ENCODE peak calls at places on chromosomes 7 and 10, in four cellular contexts. D, X, N and F are unnamed samples.

GRCh38 chr10:130728531-130729215 is 582.8 kb downstream of the TCERG1L start:
- DNase-seq in N (no peak), X (no peak), D (peak; percentile 51), F (no peak)

GRCh38 chr10:125006188-125006680 is 64.3 kb downstream of the ZRANB1 start:
- DNase-seq in X (no peak), D (no peak), N (no peak), F (no peak)

GRCh38 chr10:133328358-133329343 is 8.0 kb downstream of the CALY start:
- DNase-seq in D (no peak), X (no peak), N (no peak), F (no peak)

GRCh38 chr7:105269397-105269796 is 119.3 kb downstream of the SRPK2 start:
- DNase-seq in D (no peak), N (no peak), X (no peak), F (no peak)

GRCh38 chr7:137073571-137074325 is 205.3 kb downstream of the CHRM2 start:
- DNase-seq in D (no peak), N (no peak), X (no peak), F (no peak)

GRCh38 chr7:18459846-18460245 is 35.7 kb upstream of the HDAC9 start:
- DNase-seq in D (no peak), N (no peak), X (no peak), F (no peak)

GRCh38 chr7:6252310-6252709 is 20.1 kb downstream of the CYTH3 start:
- DNase-seq in X (no peak), D (no peak), N (no peak), F (no peak)

GRCh38 chr10:83432296-83433045 is 706.8 kb upstream of the GHITM start:
- DNase-seq in N (no peak), D (no peak), X (no peak), F (no peak)

GRCh38 chr10:62182595-62182994 is 86.0 kb downstream of the RTKN2 start:
- DNase-seq in D (no peak), X (no peak), N (no peak), F (no peak)

GRCh38 chr7:116708248-116708647 is 36.3 kb downstream of the MET start:
- DNase-seq in N (no peak), X (no peak), D (no peak), F (no peak)

GRCh38 chr7:149126662-149127321 is 668 bp upstream of the ZNF425 start:
- DNase-seq in N (peak; percentile 65), D (peak; percentile 94), X (peak; percentile 43), F (peak; percentile 28)

GRCh38 chr10:49220031-49220430 is 31.8 kb upstream of the TMEM273 start:
- DNase-seq in D (no peak), X (no peak), N (no peak), F (no peak)

GRCh38 chr10:12540341-12540781 is 191.0 kb downstream of the CAMK1D start:
- DNase-seq in X (no peak), N (no peak), D (no peak), F (no peak)

GRCh38 chr10:11046766-11047165 is 29.1 kb downstream of the CELF2 start:
- DNase-seq in D (no peak), X (no peak), N (no peak), F (no peak)

GRCh38 chr7:1240296-1240820 is 7.7 kb downstream of the UNCX start:
- DNase-seq in N (no peak), D (peak; percentile 44), X (no peak), F (no peak)

GRCh38 chr7:77866370-77866769 is 67.8 kb downstream of the PHTF2 start:
- DNase-seq in X (no peak), N (no peak), D (no peak), F (no peak)

GRCh38 chr7:135673360-135673706 is 11.0 kb downstream of the STMP1 start:
- DNase-seq in D (no peak), N (no peak), X (no peak), F (no peak)

GRCh38 chr10:60353519-60354258 is 36.0 kb downstream of the ANK3 start:
- DNase-seq in D (no peak), X (no peak), N (peak; percentile 23), F (no peak)

GRCh38 chr7:77425151-77426051 is 9.3 kb upstream of the GSAP start:
- DNase-seq in N (no peak), X (no peak), D (no peak), F (no peak)

GRCh38 chr10:62183442-62183841 is 85.2 kb downstream of the RTKN2 start:
- DNase-seq in X (peak; percentile 17), N (no peak), D (no peak), F (no peak)

DNA sequence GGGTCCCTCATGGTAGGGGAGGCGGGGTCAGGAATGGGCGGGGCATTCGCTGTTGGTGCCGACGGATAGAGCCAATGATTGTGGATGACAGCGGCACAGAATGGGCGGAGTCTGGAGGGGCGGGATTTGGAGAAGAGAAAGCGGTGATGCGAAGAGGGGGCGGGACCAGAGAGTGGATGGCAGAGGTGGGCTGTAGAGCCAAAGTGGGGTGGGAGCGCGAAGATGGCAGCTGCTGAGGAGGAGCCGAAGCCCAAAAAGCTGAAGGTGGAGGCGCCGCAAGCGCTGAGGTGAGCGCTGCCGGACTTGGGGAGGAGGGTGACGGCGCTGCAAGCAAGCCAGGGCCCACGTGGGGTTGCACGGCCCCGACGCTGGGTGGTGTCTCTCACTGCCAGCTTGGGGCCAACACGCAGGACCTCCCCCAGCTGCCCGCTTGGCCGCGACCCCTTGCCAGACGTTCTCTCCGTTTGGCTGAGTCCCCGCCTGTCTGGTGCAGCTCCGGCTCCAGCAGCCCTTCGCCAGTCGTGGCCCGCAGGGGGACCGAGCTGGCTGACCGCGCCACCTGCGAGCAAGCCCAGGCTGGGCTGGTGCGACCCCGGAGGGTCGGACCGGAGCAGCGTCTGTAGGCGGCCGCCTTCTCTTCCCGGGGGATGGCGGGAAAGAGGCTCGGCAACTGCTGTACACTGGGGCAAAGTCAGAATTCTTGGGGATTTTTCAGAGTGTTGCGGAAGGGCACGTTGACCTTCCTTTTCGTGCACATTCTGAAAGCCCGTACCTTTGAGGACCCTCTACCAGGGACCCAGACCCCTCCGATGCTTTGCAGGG is at the start of gene ADK:
- DNase-seq in X (peak; percentile 98), N (peak; percentile 99), D (peak; percentile 100), F (peak; percentile 98)
- TF ChIP-seq CTCF in X (peak; percentile 42), N (peak; percentile 37), D (peak; percentile 33), F (peak; percentile 58)

GRCh38 chr7:91722831-91723230 is 157.7 kb downstream of the MTERF1 start:
- DNase-seq in D (no peak), X (no peak), N (no peak), F (no peak)
- TF ChIP-seq CTCF in D (no peak), X (no peak), N (no peak), F (no peak)

GRCh38 chr10:21501731-21502370 is 23.6 kb downstream of the SKIDA1 start:
- DNase-seq in D (no peak), X (no peak), N (no peak), F (no peak)
- TF ChIP-seq CTCF in D (no peak), X (no peak), N (no peak), F (no peak)

GRCh38 chr10:123804716-123805115 is 86.9 kb downstream of the CPXM2 start:
- DNase-seq in N (no peak), D (no peak), X (no peak), F (no peak)

GRCh38 chr10:123808286-123808685 is 83.3 kb downstream of the CPXM2 start:
- DNase-seq in D (no peak), N (no peak), X (no peak), F (no peak)

GRCh38 chr10:123809632-123810031 is 82.0 kb downstream of the CPXM2 start:
- DNase-seq in X (no peak), D (no peak), N (no peak), F (no peak)

GRCh38 chr10:123808873-123809272 is 82.7 kb downstream of the CPXM2 start:
- DNase-seq in D (no peak), X (no peak), N (no peak), F (no peak)

DNA sequence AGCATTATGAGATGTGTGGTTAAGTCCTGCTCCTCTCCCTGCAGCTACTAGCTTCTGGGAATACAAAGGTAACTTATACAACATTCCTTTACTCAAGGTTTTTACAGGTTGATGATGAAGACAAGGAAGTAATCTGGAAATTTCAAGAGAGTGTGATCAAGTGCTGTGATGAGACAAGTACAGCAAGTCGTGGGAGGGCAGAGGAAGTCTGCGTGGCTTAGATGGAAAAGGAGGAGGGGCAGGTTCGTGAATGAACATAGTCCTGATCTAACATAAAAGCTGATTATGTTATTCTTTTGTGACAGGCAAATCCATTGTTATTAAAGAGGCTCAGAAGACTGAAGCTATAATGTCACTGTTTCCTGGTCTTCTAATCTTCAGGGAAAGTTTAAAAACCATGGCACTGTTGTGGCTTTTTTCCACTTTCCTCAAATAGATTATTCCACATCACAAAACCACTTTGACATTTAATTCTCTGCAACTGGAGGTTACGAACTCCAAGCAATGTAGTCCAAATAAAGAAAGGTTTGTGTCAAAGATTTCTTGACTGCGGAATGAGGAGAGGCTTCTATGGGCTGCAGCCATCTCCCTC is 84.1 kb downstream of the CPXM2 start:
- DNase-seq in X (no peak), D (no peak), N (no peak), F (no peak)
- TF ChIP-seq CTCF in X (no peak), D (no peak), N (no peak), F (no peak)

GRCh38 chr7:65477326-65477725 is 103.7 kb downstream of the ZNF92 start:
- DNase-seq in D (no peak), N (no peak), X (no peak), F (no peak)
- TF ChIP-seq CTCF in D (no peak), N (peak; percentile 25), X (no peak), F (peak; percentile 55)